ENCODE peak calls at places on chromosomes 1 and 21, in five cellular contexts. G is brain microvascular endothelial cell, W is A549, R is astrocyte, P is hepatocyte. L is an unnamed sample.

GRCh38 chr1:212460376-212460775 is 27.7 kb downstream of the NENF start:
- DNase-seq in W (no peak), P (no peak), R (no peak), G (no peak), L (no peak)

GRCh38 chr1:112762541-112763141 is 47.5 kb upstream of the PPM1J start:
- DNase-seq in W (no peak), P (no peak), R (peak; percentile 51), G (peak; percentile 5), L (no peak)

GRCh38 chr1:43605761-43606160 is 44.2 kb upstream of the KDM4A start:
- DNase-seq in G (no peak), R (no peak), P (no peak), W (no peak), L (no peak)

GRCh38 chr1:182699673-182700350 is 15.4 kb upstream of the RGS8 start:
- DNase-seq in R (no peak), G (no peak), P (peak; percentile 23), W (no peak), L (no peak)

GRCh38 chr1:189805735-189806134 is 671.9 kb downstream of the BRINP3 start:
- DNase-seq in P (no peak), G (no peak), W (no peak), R (no peak), L (no peak)

GRCh38 chr1:68132426-68133130 is 82.2 kb upstream of the DIRAS3 start:
- DNase-seq in R (no peak), P (no peak), W (no peak), G (no peak), L (no peak)

GRCh38 chr1:41349361-41350054 is 11.7 kb upstream of the FOXO6 start:
- DNase-seq in G (no peak), W (no peak), P (no peak), R (no peak), L (no peak)

GRCh38 chr1:45892068-45892785 is 88.8 kb downstream of the MAST2 start:
- DNase-seq in G (peak; percentile 91), W (peak; percentile 71), P (peak; percentile 76), R (peak; percentile 92), L (no peak)

GRCh38 chr1:7856345-7856744 is 3.5 kb upstream of the UTS2 start:
- DNase-seq in P (no peak), W (no peak), G (peak; percentile 9), R (no peak), L (no peak)

GRCh38 chr1:152001631-152002584 is 8.2 kb upstream of the S100A10 start:
- DNase-seq in G (peak; percentile 97), W (peak; percentile 89), P (peak; percentile 93), R (peak; percentile 96), L (peak; percentile 70)

GRCh38 chr1:2233468-2233867 is 5.3 kb downstream of the SKI start:
- DNase-seq in W (no peak), R (no peak), G (no peak), P (no peak), L (no peak)

GRCh38 chr21:44793269-44794030 is 8.2 kb downstream of the UBE2G2 start:
- DNase-seq in R (peak; percentile 10), W (peak; percentile 43), G (peak; percentile 39), P (peak; percentile 83), L (peak; percentile 28)

GRCh38 chr1:196734460-196734859 is 40.2 kb upstream of the CFHR3 start:
- DNase-seq in W (no peak), P (no peak), R (no peak), G (no peak), L (no peak)

GRCh38 chr1:221161571-221162041 is 282.4 kb downstream of the HLX start:
- DNase-seq in R (no peak), G (no peak), P (no peak), W (no peak), L (no peak)

GRCh38 chr1:173481195-173481772 is 4.1 kb downstream of the PRDX6 start:
- DNase-seq in G (no peak), W (no peak), P (no peak), R (no peak), L (no peak)

GRCh38 chr1:228151170-228151513 is 1.4 kb downstream of the GJC2 start:
- DNase-seq in P (no peak), W (no peak), G (no peak), R (no peak), L (no peak)

GRCh38 chr1:239276051-239276450 is 110.3 kb upstream of the CHRM3 start:
- DNase-seq in P (no peak), W (no peak), G (no peak), R (no peak), L (no peak)

GRCh38 chr1:223700388-223700918 is 11.9 kb upstream of the CAPN2 start:
- DNase-seq in W (peak; percentile 88), R (no peak), G (no peak), P (no peak), L (no peak)
- H3K27ac ChIP-seq in W (peak overlapping the region; percentile 99), R (peak overlapping the region; percentile 98), G (peak overlapping the region; percentile 98), P (peak overlapping the region; percentile 98), L (no peak overlapping the region)

DNA sequence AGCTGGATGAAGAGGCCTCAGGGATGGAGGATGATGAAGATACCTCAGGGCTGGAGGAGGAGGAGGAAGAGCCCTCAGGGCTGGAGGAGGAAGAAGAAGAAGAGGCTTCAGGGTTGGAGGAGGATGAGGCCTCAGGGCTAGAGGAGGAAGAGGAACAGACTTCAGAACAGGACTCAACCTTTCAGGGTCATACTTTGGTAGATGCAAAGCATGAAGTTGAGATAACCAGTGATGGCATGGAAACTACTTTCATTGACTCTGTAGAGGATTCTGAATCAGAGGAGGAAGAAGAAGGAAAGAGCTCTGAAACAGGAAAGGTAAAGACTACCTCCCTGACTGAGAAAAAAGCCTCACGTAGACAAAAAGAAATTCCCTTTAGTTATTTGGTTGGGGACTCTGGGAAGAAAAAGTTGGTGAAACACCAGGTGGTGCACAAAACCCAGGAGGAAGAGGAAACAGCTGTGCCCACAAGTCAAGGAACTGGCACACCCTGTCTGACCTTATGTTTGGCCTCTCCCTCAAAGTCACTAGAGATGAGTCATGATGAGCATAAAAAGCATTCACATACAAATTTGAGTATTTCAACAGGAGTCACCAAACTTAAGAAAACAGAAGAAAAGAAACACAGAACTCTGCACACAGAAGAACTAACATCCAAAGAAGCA is 15.4 kb downstream of the L1TD1 start:
- DNase-seq in P (no peak), R (no peak), G (no peak), W (peak; percentile 25), L (no peak)
- H3K27ac ChIP-seq in P (no peak overlapping the region), R (no peak overlapping the region), G (no peak overlapping the region), W (no peak overlapping the region), L (no peak overlapping the region)

GRCh38 chr1:24202556-24202955 is 15.5 kb upstream of the IFNLR1 start:
- DNase-seq in W (no peak), G (no peak), P (no peak), R (no peak), L (no peak)

GRCh38 chr1:24201941-24202440 is 14.9 kb upstream of the IFNLR1 start:
- DNase-seq in R (peak; percentile 63), P (peak; percentile 94), G (peak; percentile 87), W (peak; percentile 91), L (peak; percentile 67)

GRCh38 chr1:24195874-24196273 is 8.8 kb upstream of the IFNLR1 start:
- DNase-seq in P (no peak), W (no peak), R (no peak), G (no peak), L (no peak)

GRCh38 chr1:24198766-24199165 is 11.7 kb upstream of the IFNLR1 start:
- DNase-seq in R (no peak), P (no peak), W (no peak), G (no peak), L (no peak)

GRCh38 chr1:24199291-24199900 is 12.3 kb upstream of the IFNLR1 start:
- DNase-seq in R (peak; percentile 16), G (peak; percentile 34), W (peak; percentile 61), P (peak; percentile 75), L (peak; percentile 23)
- H3K27ac ChIP-seq in R (no peak overlapping the region), G (no peak overlapping the region), W (peak overlapping the region; percentile 74), P (no peak overlapping the region), L (no peak overlapping the region)

DNA sequence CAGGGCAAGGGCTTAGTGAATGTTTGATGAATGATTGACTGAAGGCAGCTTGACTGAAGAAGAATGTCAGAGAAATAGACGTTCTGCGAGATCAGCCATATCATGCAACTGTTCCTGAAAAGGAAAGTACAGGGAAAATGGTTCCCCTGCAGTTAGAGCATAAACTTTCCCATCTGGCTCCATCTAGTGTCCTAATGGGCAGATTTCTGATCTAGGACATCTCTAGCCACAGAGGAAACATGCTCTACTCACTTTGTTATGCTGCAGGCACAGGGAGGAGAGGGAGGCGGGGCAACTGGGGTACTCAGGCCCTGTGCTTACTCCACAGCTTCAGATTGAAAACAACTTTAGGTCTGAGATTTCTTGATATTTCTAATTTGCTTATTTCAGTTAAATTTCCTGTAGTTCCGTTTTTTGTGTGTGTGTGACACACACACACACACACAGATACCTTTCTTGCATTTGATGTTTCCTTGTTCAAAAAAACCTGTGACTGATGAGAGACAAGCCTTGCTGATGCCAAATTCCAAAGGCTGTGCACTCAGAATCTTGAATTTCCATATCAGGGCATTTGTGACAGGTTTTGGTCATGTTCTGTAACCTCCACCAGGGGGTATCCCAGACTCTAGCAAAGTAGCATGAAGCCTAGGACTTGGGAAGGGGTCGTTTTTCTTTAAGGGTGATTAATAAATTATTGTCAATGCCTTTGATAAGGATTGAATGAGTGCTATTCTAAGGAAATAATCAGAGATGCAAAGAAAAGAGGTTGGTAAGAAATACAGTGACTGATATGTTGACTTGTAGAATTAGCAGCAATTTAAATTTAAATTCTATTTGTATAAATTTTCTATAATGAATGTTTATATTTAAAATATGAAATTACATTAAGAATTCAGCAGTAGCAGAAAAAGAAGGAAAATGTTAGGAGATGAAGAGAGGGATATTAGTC is 139.7 kb upstream of the BEND5 start:
- DNase-seq in P (peak; percentile 70), R (peak; percentile 65), G (peak; percentile 20), W (peak; percentile 71), L (no peak)
- H3K27ac ChIP-seq in P (no peak overlapping the region), R (no peak overlapping the region), G (no peak overlapping the region), W (peak overlapping the region; percentile 63), L (no peak overlapping the region)

DNA sequence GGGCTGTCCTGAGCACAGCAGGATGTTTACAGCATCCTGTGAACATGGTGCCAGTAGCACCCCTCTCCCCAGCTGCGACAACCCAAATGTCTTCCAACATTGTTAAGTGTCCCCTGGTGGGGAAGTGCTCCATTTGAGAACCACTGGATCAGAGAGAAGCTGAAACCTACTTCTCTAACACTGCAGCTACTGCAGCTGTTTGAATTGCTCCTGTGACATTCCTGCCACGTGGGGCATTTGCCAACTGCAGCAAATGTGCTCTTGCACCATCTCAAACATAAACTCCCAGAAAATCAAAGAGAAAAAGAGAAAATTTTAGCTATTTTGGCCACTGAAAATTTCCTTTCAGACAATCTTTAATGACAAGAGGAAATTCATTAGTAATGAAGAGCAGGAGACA is 11.0 kb downstream of the SLC2A5 start:
- DNase-seq in G (no peak), R (no peak), P (no peak), W (no peak), L (no peak)
- H3K27ac ChIP-seq in G (no peak overlapping the region), R (no peak overlapping the region), P (no peak overlapping the region), W (no peak overlapping the region), L (no peak overlapping the region)

DNA sequence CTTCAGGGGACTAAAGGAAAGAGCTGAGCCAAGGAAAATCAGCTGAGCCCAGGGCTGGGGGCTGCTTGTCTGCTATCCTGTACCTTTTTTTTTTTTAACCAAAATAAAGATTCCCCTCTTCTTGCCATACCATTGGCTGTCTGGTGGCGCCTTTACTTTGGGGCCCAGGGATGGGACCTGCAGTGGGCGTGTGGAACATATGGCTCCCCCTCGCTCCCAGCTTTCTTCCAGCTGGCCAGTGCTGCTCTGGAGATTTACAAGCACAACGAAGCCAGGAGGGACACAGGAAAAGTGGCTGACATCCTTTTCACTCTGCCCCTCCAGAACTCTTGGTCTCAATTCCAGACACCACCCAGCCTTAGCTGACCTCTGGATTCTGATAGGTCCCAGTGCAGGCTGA is 5.5 kb upstream of the SFN start:
- DNase-seq in W (no peak), R (no peak), P (no peak), G (no peak), L (no peak)
- H3K27ac ChIP-seq in W (no peak overlapping the region), R (no peak overlapping the region), P (no peak overlapping the region), G (no peak overlapping the region), L (no peak overlapping the region)

GRCh38 chr1:202235856-202236837 is 42.5 kb downstream of the LGR6 start:
- DNase-seq in G (peak; percentile 96), R (peak; percentile 96), P (peak; percentile 92), W (peak; percentile 92), L (no peak)
- H3K27ac ChIP-seq in G (peak overlapping the region; percentile 77), R (peak overlapping the region; percentile 99), P (peak overlapping the region; percentile 90), W (peak overlapping the region; percentile 88), L (no peak overlapping the region)

L was measured in substantia nigra.